ENCODE peak calls at places on chromosomes 7 and 10, in four cellular contexts. X is hypothalamus, J is iris pigment epithelial cell, I is glomerular endothelial cell. L is an unnamed sample.
A peak's percentile ranks its signal among the peaks of the same experiment; 100 is the strongest.

GRCh38 chr7:128408709-128409434 is 910 bp downstream of the IMPDH1 start:
- DNase-seq in X (no peak), J (peak; percentile 58), I (no peak), L (peak; percentile 22)

GRCh38 chr10:86953747-86954680 is 3.4 kb downstream of the MMRN2 start:
- DNase-seq in X (no peak), J (peak; percentile 64), I (no peak), L (no peak)

GRCh38 chr10:14583252-14583651 is 191.4 kb downstream of the FAM107B start:
- DNase-seq in X (no peak), J (no peak), I (no peak), L (no peak)

GRCh38 chr10:43679509-43679908 is 30.8 kb upstream of the ZNF32 start:
- DNase-seq in X (peak; percentile 32), J (no peak), I (no peak), L (no peak)

GRCh38 chr10:71713135-71714040 is 6.2 kb downstream of the C10orf105 start:
- DNase-seq in X (peak; percentile 83), J (peak; percentile 64), I (no peak), L (peak; percentile 92)

GRCh38 chr7:36487756-36488336 is 98.2 kb downstream of the ANLN start:
- DNase-seq in X (no peak), J (peak; percentile 68), I (peak; percentile 20), L (peak; percentile 56)

GRCh38 chr7:44184221-44184873 is 4.9 kb downstream of the GCK start:
- DNase-seq in X (no peak), J (peak; percentile 88), I (no peak), L (peak; percentile 88)

GRCh38 chr10:60384006-60384405 is 5.7 kb downstream of the ANK3 start:
- DNase-seq in X (no peak), J (peak; percentile 52), I (no peak), L (no peak)

GRCh38 chr7:47782022-47782421 is 166.2 kb downstream of the PKD1L1 start:
- DNase-seq in X (no peak), J (peak; percentile 66), I (no peak), L (no peak)

GRCh38 chr7:50864694-50865093 is 82.0 kb upstream of the GRB10 start:
- DNase-seq in X (no peak), J (no peak), I (no peak), L (no peak)

GRCh38 chr10:130580975-130581374 is 444.8 kb downstream of the GLRX3 start:
- DNase-seq in X (no peak), J (no peak), I (no peak), L (no peak)

GRCh38 chr10:1379601-1380000 is 323.4 kb downstream of the WDR37 start:
- DNase-seq in X (no peak), J (no peak), I (no peak), L (no peak)

GRCh38 chr7:116138202-116138801 is 72.0 kb upstream of the TES start:
- DNase-seq in X (peak; percentile 0), J (peak; percentile 82), I (peak; percentile 48), L (peak; percentile 70)

GRCh38 chr7:17234398-17235021 is 63.9 kb upstream of the AHR start:
- DNase-seq in X (no peak), J (peak; percentile 95), I (peak; percentile 88), L (peak; percentile 93)

GRCh38 chr10:79111427-79111826 is 42.7 kb downstream of the ZMIZ1 start:
- DNase-seq in X (no peak), J (peak; percentile 59), I (no peak), L (peak; percentile 87)